ENCODE peak calls at places on chromosomes 11 and 22, in eight cellular contexts. U is activated CD4-positive, alpha-beta T cell treated with anti-CD3 and anti-CD28 coated beads, Interleukin-2, amount 50 U/mL, for 1 hour; B is A172; Y is T1000; K is mucosa of descending colon; Q is activated CD8-positive, alpha-beta memory T cell treated with anti-CD3 and anti-CD28 coated beads, Interleukin-2, amount 10 ng/mL, durations not matched to agents 7 days and 5 days; D is Calu3; H is NCI-H1694. O is an unnamed sample.

GRCh38 chr11:45801723-45802315 is 3.1 kb upstream of the SLC35C1 start:
- DNase-seq in Q (peak; percentile 15), H (no peak), U (no peak), D (no peak), Y (no peak), K (no peak), B (no peak), O (no peak)

GRCh38 chr11:104126464-104126863 is 37.5 kb downstream of the PDGFD start:
- DNase-seq in D (no peak), Y (no peak), Q (no peak), H (no peak), K (no peak), U (no peak), B (no peak), O (no peak)

GRCh38 chr22:30188911-30189310 is 57.6 kb downstream of the LIF start:
- DNase-seq in D (no peak), H (no peak), Y (no peak), B (no peak), Q (no peak), K (no peak), U (no peak), O (no peak)

GRCh38 chr11:44577231-44577834 is 11.9 kb downstream of the CD82 start:
- DNase-seq in D (no peak), Q (no peak), B (no peak), H (no peak), Y (no peak), U (no peak), K (no peak), O (no peak)

GRCh38 chr22:50305658-50306566 is 1.5 kb downstream of the PLXNB2 start:
- DNase-seq in Y (peak; percentile 67), K (peak; percentile 92), B (peak; percentile 90), U (no peak), Q (no peak), H (peak; percentile 89), D (peak; percentile 88), O (no peak)

GRCh38 chr22:36922097-36922608 is 8.7 kb downstream of the CSF2RB start:
- DNase-seq in Q (no peak), K (peak; percentile 43), B (no peak), H (no peak), U (no peak), Y (no peak), D (no peak), O (no peak)

GRCh38 chr11:75242722-75243600 is 2.4 kb downstream of the TPBGL start:
- DNase-seq in Y (no peak), Q (peak; percentile 36), U (no peak), H (no peak), B (no peak), D (no peak), K (no peak), O (no peak)

GRCh38 chr11:116263770-116264169 is 509.0 kb downstream of the BUD13 start:
- DNase-seq in H (no peak), D (no peak), Y (no peak), U (no peak), B (no peak), K (no peak), Q (no peak), O (no peak)

GRCh38 chr11:3037041-3037944 is 19.9 kb downstream of the CARS1 start:
- DNase-seq in D (peak; percentile 77), U (peak; percentile 44), K (peak; percentile 73), Y (peak; percentile 28), H (peak; percentile 41), Q (peak; percentile 59), B (peak; percentile 85), O (no peak)

GRCh38 chr22:50621491-50621880 is 6.5 kb downstream of the ARSA start:
- DNase-seq in Y (no peak), Q (peak; percentile 87), K (no peak), U (peak; percentile 29), B (no peak), D (no peak), H (no peak), O (peak; percentile 59)

GRCh38 chr22:46602025-46602424 is 18.2 kb upstream of the GRAMD4 start:
- DNase-seq in Y (no peak), D (no peak), U (no peak), B (no peak), K (peak; percentile 50), H (no peak), Q (no peak), O (no peak)

GRCh38 chr11:130420478-130421198 is 7.8 kb downstream of the ADAMTS8 start:
- DNase-seq in K (no peak), Y (no peak), B (no peak), U (no peak), D (no peak), Q (no peak), H (no peak), O (no peak)

GRCh38 chr11:43053638-43054412 is 258.0 kb upstream of the API5 start:
- DNase-seq in K (no peak), U (no peak), Q (no peak), B (no peak), H (no peak), Y (no peak), D (no peak), O (no peak)

GRCh38 chr11:45993438-45994064 is 71.1 kb downstream of the LARGE2 start:
- DNase-seq in Y (no peak), U (no peak), K (no peak), D (no peak), Q (no peak), H (no peak), B (no peak), O (no peak)

GRCh38 chr11:44310456-44311272 is 725 bp upstream of the ALX4 start:
- DNase-seq in Y (peak; percentile 42), H (no peak), K (no peak), U (no peak), D (no peak), B (no peak), Q (no peak), O (no peak)

GRCh38 chr11:48017105-48017874 is 36.9 kb downstream of the PTPRJ start:
- DNase-seq in B (no peak), U (peak; percentile 42), Q (peak; percentile 82), K (no peak), D (no peak), Y (no peak), H (no peak), O (no peak)

GRCh38 chr22:37163096-37163489 is 13.4 kb upstream of the IL2RB start:
- DNase-seq in H (no peak), D (no peak), U (no peak), B (no peak), K (no peak), Y (no peak), Q (no peak), O (no peak)

GRCh38 chr22:32695451-32695891 is 106.0 kb upstream of the TIMP3 start:
- DNase-seq in K (no peak), U (no peak), H (no peak), D (peak; percentile 33), Q (no peak), Y (peak; percentile 75), B (peak; percentile 74), O (no peak)

GRCh38 chr11:120199613-120200012 is 11.2 kb upstream of the OAF start:
- DNase-seq in D (no peak), K (no peak), Y (no peak), Q (no peak), B (no peak), H (no peak), U (no peak), O (no peak)

GRCh38 chr22:49207008-49207775 is 620.5 kb downstream of the BRD1 start:
- DNase-seq in B (no peak), D (no peak), U (no peak), Y (no peak), H (no peak), K (peak; percentile 14), Q (peak; percentile 16), O (no peak)

GRCh38 chr22:23531966-23532735 is 47.9 kb downstream of the IGLL1 start:
- DNase-seq in B (no peak), K (peak; percentile 27), U (no peak), Q (no peak), D (no peak), Y (no peak), H (no peak), O (no peak)

GRCh38 chr22:33023119-33023827 is 34.9 kb downstream of the SYN3 start:
- DNase-seq in Y (no peak), D (no peak), U (no peak), K (no peak), H (no peak), B (no peak), Q (no peak), O (no peak)